ENCODE peak calls at places on chromosomes 2 and 18, in nine cellular contexts. F is fibroblast of lung; V is cardiac muscle cell; G is GM23248; M is CD4-positive, CD25-positive, alpha-beta regulatory T cell; U is psoas muscle; R is ovary; N is adrenal gland; W is pancreas. A is an unnamed sample.

GRCh38 chr2:100178085-100178788 is 35.8 kb upstream of the AFF3 start:
- DNase-seq in N (peak; percentile 15), F (peak; percentile 37), U (no peak), V (peak; percentile 60), M (no peak), G (peak; percentile 22), W (no peak), R (no peak), A (peak; percentile 15)

GRCh38 chr18:41504316-41504715 is 450.7 kb upstream of the PIK3C3 start:
- DNase-seq in U (no peak), R (no peak), V (no peak), G (no peak), W (no peak), M (no peak), F (no peak), N (no peak), A (no peak)

GRCh38 chr2:127045792-127046501 is 61.0 kb downstream of the BIN1 start:
- DNase-seq in V (no peak), R (no peak), F (no peak), G (peak; percentile 48), M (no peak), N (peak; percentile 16), U (peak; percentile 86), W (peak; percentile 78), A (no peak)

GRCh38 chr2:128299628-128300027 is 19.0 kb downstream of the HS6ST1 start:
- DNase-seq in N (no peak), R (no peak), V (no peak), M (no peak), W (peak; percentile 44), U (peak; percentile 40), F (no peak), G (no peak), A (no peak)

GRCh38 chr2:27078267-27079194 is at the start of gene EMILIN1:
- DNase-seq in G (peak; percentile 96), R (peak; percentile 95), V (peak; percentile 99), W (no peak), M (no peak), N (peak; percentile 69), F (peak; percentile 98), U (peak; percentile 90), A (no peak)

GRCh38 chr2:240983996-240984498 is 14.4 kb upstream of the SNED1 start:
- DNase-seq in G (no peak), F (no peak), V (no peak), U (peak; percentile 54), N (no peak), W (peak; percentile 47), R (peak; percentile 8), M (no peak), A (no peak)

GRCh38 chr2:214075446-214075845 is 335.4 kb upstream of the VWC2L start:
- DNase-seq in F (no peak), U (no peak), W (no peak), M (no peak), G (no peak), N (no peak), R (no peak), V (peak; percentile 9), A (no peak)

GRCh38 chr18:34802938-34803337 is 92.8 kb downstream of the DTNA start:
- DNase-seq in W (no peak), N (no peak), V (no peak), G (peak; percentile 66), U (no peak), R (no peak), F (peak; percentile 46), M (no peak), A (no peak)

GRCh38 chr2:57753636-57754035 is 293.0 kb upstream of the VRK2 start:
- DNase-seq in U (no peak), G (no peak), V (no peak), W (no peak), F (no peak), M (no peak), R (no peak), N (no peak), A (no peak)

GRCh38 chr2:46385786-46386577 is 88.8 kb downstream of the EPAS1 start:
- DNase-seq in G (peak; percentile 84), F (peak; percentile 88), W (no peak), R (no peak), M (no peak), U (no peak), N (no peak), V (peak; percentile 75), A (no peak)

GRCh38 chr2:164890533-164890932 is 48.9 kb upstream of the COBLL1 start:
- DNase-seq in W (no peak), F (peak; percentile 18), G (no peak), M (no peak), R (peak; percentile 16), N (no peak), V (peak; percentile 26), U (no peak), A (no peak)

DNA sequence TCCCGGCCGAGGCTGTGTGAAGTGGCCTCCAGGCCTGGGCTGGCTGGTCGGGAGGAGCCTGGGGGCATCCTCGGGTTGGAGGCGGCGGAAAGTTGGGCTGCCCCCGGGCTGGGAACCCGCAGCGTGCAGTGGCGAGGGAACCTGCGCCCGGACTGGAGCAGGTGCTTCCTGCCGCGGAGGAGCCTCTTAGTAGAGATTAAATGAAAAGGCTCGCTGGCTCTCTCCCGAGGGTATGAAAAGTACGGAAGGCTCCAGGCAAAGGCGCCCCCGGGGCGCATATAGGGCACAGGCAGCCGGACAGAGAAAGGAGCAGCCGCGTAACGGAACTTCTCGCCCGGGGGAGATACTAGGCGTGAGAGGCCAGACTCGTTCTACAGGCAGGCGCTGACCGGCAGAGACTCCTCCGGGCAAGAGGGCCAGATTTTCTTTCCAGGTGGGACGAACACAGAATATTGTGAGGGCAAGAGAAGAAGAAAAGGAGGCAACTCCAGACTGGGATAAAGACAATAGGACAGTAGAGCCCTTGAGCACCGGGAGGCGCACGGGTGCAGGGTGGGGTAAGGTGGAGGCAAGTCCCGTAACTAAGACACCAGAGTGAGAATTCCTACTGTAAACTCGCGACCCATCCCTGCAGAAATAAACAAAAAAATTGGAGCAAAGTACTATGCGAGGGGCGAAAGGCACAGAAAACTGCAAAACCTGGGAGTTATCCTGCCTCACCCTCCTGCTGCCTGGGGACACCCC is 828 bp downstream of the CDH2 start:
- DNase-seq in U (no peak), V (peak; percentile 46), M (no peak), G (peak; percentile 66), R (no peak), W (peak; percentile 58), F (peak; percentile 30), N (peak; percentile 35), A (no peak)
- H3K4me3 ChIP-seq in U (peak overlapping the region; percentile 71), V (peak overlapping the region; percentile 91), M (no peak overlapping the region), G (peak overlapping the region; percentile 76), R (peak overlapping the region; percentile 39), W (peak overlapping the region; percentile 45), F (peak overlapping the region; percentile 69), N (peak overlapping the region; percentile 50), A (no peak overlapping the region)

DNA sequence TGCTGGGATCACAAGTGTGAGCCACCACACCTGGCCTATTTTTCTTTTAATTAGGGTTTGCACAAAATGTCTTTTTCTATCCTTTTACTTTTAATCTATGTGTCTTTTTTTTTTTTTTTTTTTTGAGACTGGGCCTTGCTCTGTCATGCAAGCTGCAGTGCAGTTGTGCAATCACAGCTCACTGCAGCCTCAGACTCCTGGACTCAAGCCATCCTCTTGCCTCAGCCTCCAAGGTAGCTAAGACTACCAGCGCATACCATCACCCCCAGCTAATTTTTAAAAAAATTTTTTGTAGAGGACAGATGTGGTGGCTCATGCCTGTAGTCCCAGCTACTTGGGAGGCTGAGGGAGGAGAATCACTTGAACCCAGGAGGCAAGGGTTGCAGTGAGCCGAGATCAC is 27.1 kb downstream of the ADCY3 start:
- DNase-seq in F (peak; percentile 68), U (no peak), N (no peak), M (no peak), W (no peak), G (peak; percentile 42), V (peak; percentile 65), R (no peak), A (no peak)
- H3K9me3 ChIP-seq in F (no peaks in the 10 kb centered on the region), U (peaks cover 21% of the 10 kb centered on the region), N (peaks cover 4% of the 10 kb centered on the region), M (peaks cover 13% of the 10 kb centered on the region), W (no peaks in the 10 kb centered on the region), G (no peaks in the 10 kb centered on the region), V (no peaks in the 10 kb centered on the region), R (no peaks in the 10 kb centered on the region), A (peaks cover 6% of the 10 kb centered on the region)

DNA sequence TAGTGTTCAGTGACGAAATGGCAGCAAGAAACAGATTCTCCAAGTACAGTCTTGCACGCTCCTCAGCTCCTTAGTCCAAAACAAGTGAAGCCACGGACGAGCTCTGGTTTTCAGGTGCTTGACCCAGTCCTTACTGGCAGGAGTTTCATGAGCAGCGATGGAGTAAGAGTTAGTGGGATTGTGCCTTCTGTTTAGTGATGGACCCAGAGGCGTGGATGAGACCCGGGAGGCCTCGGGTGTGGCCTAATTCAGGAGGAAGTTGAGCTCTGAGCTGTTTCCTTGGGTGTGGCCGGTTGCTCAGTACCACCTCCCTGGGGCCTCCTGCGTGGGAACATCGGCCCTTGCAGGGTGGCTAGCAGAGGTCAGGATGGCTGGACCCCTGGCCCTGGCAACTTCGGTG is 52.0 kb downstream of the KIF5C start:
- DNase-seq in M (no peak), N (no peak), R (no peak), F (no peak), W (no peak), G (no peak), U (no peak), V (no peak), A (no peak)
- H3K4me3 ChIP-seq in M (peak overlapping the region; percentile 78), N (no peak overlapping the region), R (no peak overlapping the region), F (no peak overlapping the region), W (no peak overlapping the region), G (no peak overlapping the region), U (no peak overlapping the region), V (no peak overlapping the region), A (peak overlapping the region; percentile 19)

GRCh38 chr2:42770288-42771131 is 6.6 kb upstream of the OXER1 start:
- DNase-seq in N (peak; percentile 42), W (no peak), V (peak; percentile 68), G (peak; percentile 51), F (peak; percentile 29), R (no peak), M (no peak), U (no peak), A (no peak)

GRCh38 chr2:42769583-42770287 is 5.8 kb upstream of the OXER1 start:
- DNase-seq in F (no peak), U (no peak), W (no peak), G (no peak), N (no peak), M (no peak), V (no peak), R (no peak), A (no peak)

GRCh38 chr2:42775186-42775585 is 11.3 kb upstream of the OXER1 start:
- DNase-seq in N (no peak), M (no peak), V (no peak), W (no peak), F (no peak), U (no peak), R (no peak), G (no peak), A (no peak)

GRCh38 chr2:42768706-42769256 is 4.8 kb upstream of the OXER1 start:
- DNase-seq in U (no peak), F (no peak), N (no peak), W (no peak), G (no peak), R (no peak), V (no peak), M (no peak), A (no peak)

DNA sequence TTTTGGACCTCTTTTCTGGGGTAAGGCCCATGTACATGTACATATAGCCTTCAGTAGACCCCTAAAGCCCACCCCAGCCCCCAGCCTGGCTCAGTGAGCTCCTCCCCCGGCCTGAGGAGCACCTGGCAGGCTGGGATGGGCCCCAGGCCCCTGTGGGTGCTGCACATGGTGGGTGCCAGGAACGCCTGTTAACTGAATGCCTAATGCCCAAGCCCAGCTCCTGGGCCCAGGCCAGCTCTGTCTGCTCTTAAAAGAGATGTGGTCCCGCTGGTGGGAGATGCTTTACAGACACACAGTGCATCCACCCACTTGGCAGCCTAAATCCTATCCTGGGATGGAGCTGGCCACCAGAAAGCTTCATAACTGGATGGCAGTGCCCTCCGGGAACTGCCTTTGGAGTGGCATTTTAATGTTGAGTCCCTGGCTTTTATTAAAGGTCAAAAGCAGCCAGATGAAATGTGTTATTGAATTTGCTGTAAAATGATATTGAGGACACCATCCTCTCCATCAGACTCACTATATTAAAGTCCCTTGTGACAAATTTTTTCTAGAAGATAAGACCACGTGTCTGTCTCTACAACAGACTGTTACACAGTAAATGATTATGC is 7.7 kb upstream of the OXER1 start:
- DNase-seq in G (no peak), U (no peak), M (no peak), F (no peak), W (no peak), N (no peak), V (no peak), R (no peak), A (no peak)
- H3K9me3 ChIP-seq in G (no peaks in the 10 kb centered on the region), U (no peaks in the 10 kb centered on the region), M (no peaks in the 10 kb centered on the region), F (no peaks in the 10 kb centered on the region), W (no peaks in the 10 kb centered on the region), N (no peaks in the 10 kb centered on the region), V (no peaks in the 10 kb centered on the region), R (no peaks in the 10 kb centered on the region), A (no peaks in the 10 kb centered on the region)